ENCODE peak calls at places on chromosomes 3 and 15, in eight cellular contexts. J, L, R, Z, D, F, N and M are unnamed samples.

GRCh38 chr3:43345877-43346276 is 59.5 kb downstream of the SNRK start:
- DNase-seq in D (no peak), N (no peak), Z (no peak), R (no peak), L (no peak), J (no peak), F (no peak), M (no peak)

GRCh38 chr3:146195030-146195429 is 34.0 kb upstream of the PLOD2 start:
- DNase-seq in L (no peak), N (no peak), D (no peak), J (no peak), R (no peak), Z (no peak), F (no peak), M (no peak)

GRCh38 chr3:43838877-43839276 is 148.1 kb downstream of the ABHD5 start:
- DNase-seq in R (no peak), D (no peak), F (peak), L (no peak), J (no peak), N (no peak), Z (no peak), M (no peak)

GRCh38 chr3:119236756-119237155 is 3.9 kb downstream of the B4GALT4 start:
- DNase-seq in L (no peak), D (no peak), N (no peak), J (no peak), F (no peak), R (peak), Z (no peak), M (no peak)

GRCh38 chr3:190486201-190486865 is 27.6 kb upstream of the IL1RAP start:
- DNase-seq in D (no peak), L (no peak), N (no peak), Z (no peak), J (no peak), F (peak), R (no peak), M (no peak)

GRCh38 chr3:57009367-57009766 is 51.1 kb upstream of the SPATA12 start:
- DNase-seq in Z (no peak), F (no peak), N (no peak), L (no peak), J (no peak), D (no peak), R (no peak), M (no peak)

GRCh38 chr15:82263350-82263749 is 732 bp downstream of the SAXO2 start:
- DNase-seq in N (no peak), R (no peak), J (no peak), L (peak), Z (peak), F (peak), D (peak), M (no peak)

GRCh38 chr3:124260206-124260915 is 268.4 kb upstream of the ROPN1 start:
- DNase-seq in J (no peak), D (no peak), F (no peak), Z (no peak), N (no peak), R (no peak), L (no peak), M (no peak)

GRCh38 chr3:159664011-159664410 is 324.6 kb upstream of the IL12A start:
- DNase-seq in D (no peak), J (no peak), N (no peak), R (no peak), L (no peak), Z (peak), F (no peak), M (no peak)

GRCh38 chr3:128078875-128079274 is 26.6 kb downstream of the SEC61A1 start:
- DNase-seq in Z (no peak), J (no peak), L (no peak), N (no peak), R (no peak), D (no peak), F (no peak), M (no peak)

GRCh38 chr3:176951586-176952292 is 245.5 kb downstream of the TBL1XR1 start:
- DNase-seq in L (no peak), R (no peak), D (no peak), Z (no peak), J (no peak), N (no peak), F (no peak), M (no peak)

GRCh38 chr3:136787226-136787793 is 31.6 kb upstream of the SLC35G2 start:
- DNase-seq in D (peak), L (no peak), F (no peak), N (peak), J (no peak), Z (no peak), R (no peak), M (no peak)

DNA sequence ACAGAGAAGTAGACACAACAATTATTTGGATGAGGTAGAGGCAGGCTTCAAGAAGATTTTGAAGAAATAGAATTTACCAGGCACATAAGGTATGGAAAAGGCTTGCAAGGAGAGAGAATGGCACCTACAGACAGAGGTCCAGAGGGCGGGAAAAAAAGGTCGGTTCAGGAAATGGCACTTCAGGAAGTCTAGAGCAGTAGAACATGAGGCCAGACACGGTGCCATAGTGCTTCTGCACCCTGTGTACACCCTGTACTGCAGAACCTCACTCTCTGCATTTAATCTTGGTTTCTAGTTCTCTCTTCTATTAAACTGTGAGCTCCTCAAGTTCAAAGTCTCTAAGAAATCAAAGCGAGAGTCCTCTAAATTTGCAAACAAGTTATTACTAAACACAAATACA is 113.4 kb upstream of the C2CD4B start:
- DNase-seq in F (no peak), D (no peak), Z (no peak), R (no peak), J (no peak), N (no peak), L (no peak), M (no peak)
- TF ChIP-seq POLR2AphosphoS5 in F (no peak), D (no peak), Z (no peak), R (no peak), J (no peak), N (no peak), L (no peak), M (no peak)

GRCh38 chr3:39148116-39149058 is 5.0 kb downstream of the CSRNP1 start:
- DNase-seq in L (no peak), R (peak), J (no peak), F (no peak), N (peak), D (no peak), Z (no peak), M (no peak)

GRCh38 chr3:39150803-39151631 is 2.4 kb downstream of the CSRNP1 start:
- DNase-seq in L (no peak), R (peak), F (peak), J (no peak), Z (peak), D (peak), N (peak), M (no peak)

GRCh38 chr3:39149498-39150169 is 3.8 kb downstream of the CSRNP1 start:
- DNase-seq in D (no peak), R (no peak), L (no peak), F (no peak), J (no peak), N (no peak), Z (no peak), M (no peak)

GRCh38 chr3:39149059-39149455 is 4.3 kb downstream of the CSRNP1 start:
- DNase-seq in J (no peak), N (no peak), R (no peak), F (no peak), D (no peak), Z (no peak), L (no peak), M (no peak)

DNA sequence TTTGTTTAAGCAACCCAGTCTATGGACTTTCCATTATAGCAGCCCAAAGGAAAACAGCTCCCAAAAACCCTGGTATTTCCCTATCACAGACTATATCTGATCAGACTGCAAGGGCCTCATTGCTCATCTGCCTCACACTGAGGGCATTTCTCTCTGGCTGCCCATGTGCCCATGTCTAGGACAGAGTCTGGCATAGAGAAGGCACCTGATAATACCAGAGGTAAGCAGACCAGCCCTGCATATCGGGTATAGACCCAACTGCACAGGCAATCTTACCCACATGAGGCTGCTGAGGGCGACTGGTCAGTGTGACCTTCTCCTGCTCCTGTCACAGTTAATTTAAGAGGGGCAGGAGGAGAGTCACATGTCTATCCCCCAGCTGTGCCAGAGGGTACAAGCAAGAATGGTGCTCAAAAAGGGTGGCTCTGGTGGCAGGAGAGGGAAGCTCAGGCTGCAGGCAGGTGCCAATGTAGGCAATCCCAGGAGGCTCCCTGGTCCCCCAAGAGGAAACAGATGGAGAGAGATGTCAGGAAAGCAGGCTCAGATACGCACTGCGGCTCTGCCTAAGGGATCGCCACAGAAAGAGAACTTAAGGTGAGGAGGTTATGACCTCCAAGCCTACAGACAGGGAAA is 3.1 kb downstream of the CSRNP1 start:
- DNase-seq in F (no peak), R (peak), N (no peak), Z (peak), J (no peak), D (no peak), L (no peak), M (no peak)
- H3K27ac ChIP-seq in F (peak), R (peak), N (peak), Z (peak), J (peak), D (no peak), L (peak), M (peak)

DNA sequence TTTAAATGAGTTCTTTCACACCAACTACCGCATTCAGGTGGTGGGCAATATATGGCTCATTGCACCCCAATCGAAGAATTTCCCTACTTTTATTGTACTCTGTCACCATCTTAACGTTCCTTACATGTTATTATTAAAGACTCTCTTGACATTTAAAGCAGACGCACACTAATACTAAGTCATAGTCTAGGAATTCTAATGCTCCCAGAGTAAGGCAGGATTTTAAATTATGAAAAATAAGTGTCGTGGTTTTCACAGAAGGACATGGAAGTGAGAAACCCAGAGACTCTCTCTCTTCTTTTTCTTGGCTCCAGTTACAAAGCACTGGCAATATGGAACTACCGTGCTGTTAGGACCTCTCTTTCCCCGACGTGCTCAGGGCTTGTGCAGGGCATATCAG is 591.0 kb downstream of the FOXP1 start:
- DNase-seq in Z (no peak), N (no peak), D (no peak), L (no peak), J (no peak), R (no peak), F (no peak), M (no peak)
- TF ChIP-seq REST in Z (no peak), N (no peak), D (no peak), L (no peak), J (no peak), R (no peak), F (no peak), M (no peak)

GRCh38 chr3:12559520-12559919 is 2.6 kb downstream of the MKRN2 start:
- DNase-seq in R (no peak), Z (no peak), L (no peak), F (no peak), J (no peak), N (no peak), D (no peak), M (no peak)

GRCh38 chr3:12557472-12558105 is 702 bp downstream of the MKRN2 start:
- DNase-seq in N (no peak), J (no peak), D (peak), R (peak), L (no peak), Z (no peak), F (no peak), M (no peak)

GRCh38 chr3:12558706-12559105 is 1.8 kb downstream of the MKRN2 start:
- DNase-seq in R (no peak), L (no peak), Z (no peak), J (no peak), N (no peak), F (no peak), D (no peak), M (no peak)

GRCh38 chr3:12556243-12556722 is 604 bp upstream of the MKRN2 start:
- DNase-seq in D (no peak), Z (peak), J (no peak), F (no peak), N (no peak), R (no peak), L (no peak), M (no peak)

GRCh38 chr3:12556723-12557471 is at the start of gene MKRN2:
- DNase-seq in Z (peak), L (peak), J (peak), D (peak), N (peak), F (peak), R (peak), M (peak)
- TF ChIP-seq POLR2AphosphoS5 in Z (peak), L (peak), J (peak), D (peak), N (peak), F (peak), R (peak), M (peak)

GRCh38 chr15:94845391-94845718 is 614.0 kb downstream of the MCTP2 start:
- DNase-seq in R (no peak), N (no peak), J (no peak), Z (no peak), D (no peak), F (no peak), L (no peak), M (no peak)
- H3K27ac ChIP-seq in R (no peak), N (peak), J (no peak), Z (no peak), D (peak), F (no peak), L (no peak), M (no peak)